ENCODE peak calls at places on chromosomes 2 and 18, in nine cellular contexts. Z, H, F, P, O, U, Q, E and C are unnamed samples.

GRCh38 chr2:179817181-179817841 is 44.1 kb downstream of the ZNF385B start:
- DNase-seq in U (no peak), Z (no peak), P (no peak), F (no peak), E (no peak), Q (no peak), H (peak), O (peak), C (no peak)

GRCh38 chr18:13272411-13272810 is 53.9 kb downstream of the LDLRAD4 start:
- DNase-seq in Q (peak), U (no peak), P (no peak), O (no peak), Z (no peak), H (no peak), F (no peak), E (no peak), C (no peak)

GRCh38 chr2:165957030-165957675 is 3.6 kb upstream of the TTC21B start:
- DNase-seq in Q (no peak), O (no peak), H (no peak), Z (no peak), E (peak), U (no peak), P (no peak), F (no peak), C (no peak)

GRCh38 chr18:24014986-24015896 is 687 bp downstream of the TTC39C start:
- DNase-seq in P (peak), E (peak), O (peak), F (peak), Z (peak), H (peak), U (peak), Q (peak), C (peak)

GRCh38 chr2:179555681-179556283 is 291.1 kb upstream of the SESTD1 start:
- DNase-seq in H (peak), F (no peak), Z (no peak), P (no peak), Q (no peak), O (no peak), U (no peak), E (no peak), C (no peak)

GRCh38 chr18:80104364-80104779 is 4.7 kb upstream of the ADNP2 start:
- DNase-seq in E (no peak), H (no peak), P (no peak), O (no peak), U (no peak), Q (no peak), Z (no peak), F (no peak), C (no peak)

GRCh38 chr2:7022486-7022885 is 105.3 kb downstream of the RNF144A start:
- DNase-seq in O (no peak), P (no peak), Q (no peak), H (peak), E (no peak), F (no peak), Z (no peak), U (peak), C (no peak)

GRCh38 chr2:156593011-156593921 is 157.1 kb downstream of the GPD2 start:
- DNase-seq in O (no peak), Q (no peak), E (no peak), F (no peak), P (no peak), U (no peak), Z (no peak), H (no peak), C (no peak)

GRCh38 chr2:228599781-228600180 is 418.3 kb upstream of the SPHKAP start:
- DNase-seq in O (no peak), F (no peak), E (no peak), Z (no peak), Q (no peak), P (no peak), U (no peak), H (peak), C (no peak)

GRCh38 chr18:76256897-76257500 is 238.0 kb downstream of the ZNF516 start:
- DNase-seq in H (peak), Q (no peak), P (peak), F (no peak), E (peak), O (peak), Z (no peak), U (peak), C (peak)

GRCh38 chr18:10010611-10011015 is 96.8 kb downstream of the VAPA start:
- DNase-seq in P (peak), O (peak), H (peak), Q (no peak), U (peak), Z (no peak), F (peak), E (no peak), C (peak)

GRCh38 chr2:195737531-195738162 is 80.6 kb downstream of the SLC39A10 start:
- DNase-seq in H (peak), E (no peak), U (peak), Z (no peak), F (no peak), P (no peak), Q (no peak), O (peak), C (peak)

GRCh38 chr2:111667542-111668273 is 216.3 kb downstream of the ANAPC1 start:
- DNase-seq in U (peak), E (no peak), F (no peak), Q (no peak), P (no peak), O (peak), H (peak), Z (no peak), C (peak)

GRCh38 chr2:111975053-111975552 is 76.7 kb downstream of the MERTK start:
- DNase-seq in Z (no peak), F (no peak), E (no peak), P (no peak), Q (no peak), O (peak), U (peak), H (peak), C (peak)

GRCh38 chr2:9497017-9497416 is 22.7 kb downstream of the IAH1 start:
- DNase-seq in U (no peak), Z (no peak), P (no peak), Q (no peak), O (no peak), F (peak), E (no peak), H (no peak), C (no peak)

GRCh38 chr18:48926420-48926857 is 24.3 kb downstream of the SMAD7 start:
- DNase-seq in E (no peak), P (no peak), O (no peak), U (no peak), F (no peak), Z (no peak), Q (no peak), H (no peak), C (no peak)

GRCh38 chr2:2636813-2637212 is 305.7 kb upstream of the MYT1L start:
- DNase-seq in P (no peak), Z (no peak), F (no peak), Q (no peak), U (no peak), O (no peak), H (no peak), E (no peak), C (no peak)

GRCh38 chr18:34493099-34493544 is 217.0 kb upstream of the DTNA start:
- DNase-seq in Q (no peak), F (peak), P (peak), E (no peak), H (peak), Z (peak), U (peak), O (peak), C (peak)

GRCh38 chr2:34401186-34401585 is 802.1 kb upstream of the FAM98A start:
- DNase-seq in Z (no peak), O (no peak), E (no peak), Q (no peak), H (no peak), P (no peak), F (no peak), U (no peak), C (no peak)

GRCh38 chr2:144834954-144835633 is 315.2 kb upstream of the ZEB2 start:
- DNase-seq in P (no peak), F (peak), O (peak), U (peak), E (no peak), Z (no peak), Q (no peak), H (peak), C (peak)

GRCh38 chr2:36560726-36561125 is 37.2 kb downstream of the FEZ2 start:
- DNase-seq in H (no peak), O (no peak), P (no peak), Q (no peak), F (no peak), E (no peak), Z (no peak), U (no peak), C (no peak)

GRCh38 chr2:102593516-102593915 is 25.8 kb upstream of the SLC9A2 start:
- DNase-seq in H (no peak), P (no peak), F (no peak), Q (no peak), U (no peak), Z (no peak), E (no peak), O (no peak), C (no peak)

GRCh38 chr18:47163241-47163640 is 12.9 kb downstream of the IER3IP1 start:
- DNase-seq in H (peak), O (peak), F (no peak), P (no peak), E (no peak), Z (no peak), Q (no peak), U (peak), C (peak)

GRCh38 chr2:100418563-100418962 is 1.1 kb upstream of the CHST10 start:
- DNase-seq in Z (no peak), P (peak), H (peak), Q (no peak), F (no peak), O (no peak), E (no peak), U (no peak), C (no peak)

GRCh38 chr2:100413586-100413985 is 3.9 kb downstream of the CHST10 start:
- DNase-seq in F (no peak), Q (no peak), E (no peak), P (no peak), U (no peak), O (no peak), H (no peak), Z (no peak), C (no peak)

GRCh38 chr2:100417745-100418090 is 250 bp upstream of the CHST10 start:
- DNase-seq in P (no peak), H (no peak), Q (no peak), O (peak), F (no peak), E (no peak), Z (no peak), U (peak), C (no peak)

GRCh38 chr2:100416397-100416938 is 1.0 kb downstream of the CHST10 start:
- DNase-seq in Z (no peak), P (no peak), F (no peak), O (peak), E (peak), H (no peak), U (no peak), Q (no peak), C (no peak)

DNA sequence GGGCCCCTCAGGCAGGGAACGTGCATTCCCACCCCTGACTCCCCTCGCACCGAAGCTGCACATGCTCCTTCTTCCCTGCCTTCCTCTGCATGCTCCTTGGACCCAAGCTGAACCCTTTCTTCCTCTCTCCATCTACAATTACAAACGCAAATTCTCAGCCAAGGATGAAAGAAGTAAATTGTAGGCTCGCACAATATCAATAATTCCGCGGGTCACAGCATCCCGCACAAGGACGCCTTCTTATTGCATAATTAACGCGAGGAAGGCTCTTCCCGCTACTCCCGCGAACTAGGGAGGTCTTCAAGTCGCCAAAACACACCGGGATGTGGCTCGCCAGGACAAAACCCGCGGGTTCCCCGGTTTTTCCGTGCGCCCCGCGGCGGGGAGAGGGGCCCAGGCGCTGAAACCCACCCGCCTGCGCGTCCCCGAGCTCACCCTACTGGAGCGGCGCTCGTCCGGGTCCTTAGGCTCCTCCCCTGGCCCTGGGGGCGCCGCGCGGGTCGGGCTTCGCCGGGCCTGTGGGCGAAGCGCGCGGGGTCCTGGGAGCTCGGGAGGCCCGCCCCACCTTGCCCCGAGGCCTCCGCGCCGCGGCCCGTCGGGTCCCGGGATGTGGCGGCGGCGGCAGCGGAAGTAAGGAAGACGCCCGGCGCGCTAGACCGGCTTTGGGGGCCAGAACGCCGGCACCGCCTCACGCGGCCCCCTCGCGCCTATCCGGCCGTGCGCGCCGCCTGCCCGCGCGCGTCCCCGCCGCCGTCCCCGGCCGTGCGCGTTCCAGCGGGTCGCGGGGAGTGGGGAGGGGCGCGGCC is at the start of gene CHST10:
- DNase-seq in P (peak), Z (peak), O (peak), Q (peak), F (peak), E (peak), U (peak), H (peak), C (peak)
- H3K4me3 ChIP-seq in P (peak), Z (peak), O (peak), Q (peak), F (peak), E (peak), U (peak), H (peak), C (peak)

GRCh38 chr18:58807766-58808165 is 56.9 kb upstream of the ZNF532 start:
- DNase-seq in U (no peak), E (no peak), Q (no peak), P (no peak), O (no peak), H (no peak), Z (no peak), F (no peak), C (no peak)
- H3K4me3 ChIP-seq in U (no peak), E (no peak), Q (no peak), P (no peak), O (no peak), H (no peak), Z (no peak), F (no peak), C (no peak)

DNA sequence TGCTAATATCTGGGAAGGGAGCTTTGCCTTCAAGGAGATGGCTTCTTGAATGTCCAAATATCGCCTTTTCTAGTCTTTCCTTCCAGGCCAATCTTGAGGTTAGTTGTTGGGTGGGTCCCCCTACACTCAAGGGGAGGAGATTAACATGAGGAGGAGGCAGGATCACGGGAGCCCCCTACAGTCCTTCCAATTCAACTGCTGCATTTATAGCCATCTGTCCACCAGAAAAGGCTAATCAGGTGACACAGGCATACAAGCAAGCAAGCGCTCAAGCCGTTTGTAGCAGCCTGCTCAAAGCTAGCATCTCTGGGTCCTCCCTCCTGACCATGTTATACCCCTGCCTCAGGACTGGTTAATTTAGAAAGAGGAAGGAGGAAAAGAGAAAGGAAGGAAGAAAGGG is 87.6 kb downstream of the MRPS9 start:
- DNase-seq in E (peak), F (no peak), P (peak), O (no peak), U (no peak), H (peak), Q (no peak), Z (no peak), C (no peak)
- H3K4me3 ChIP-seq in E (no peak), F (no peak), P (no peak), O (no peak), U (no peak), H (no peak), Q (no peak), Z (no peak), C (no peak)

DNA sequence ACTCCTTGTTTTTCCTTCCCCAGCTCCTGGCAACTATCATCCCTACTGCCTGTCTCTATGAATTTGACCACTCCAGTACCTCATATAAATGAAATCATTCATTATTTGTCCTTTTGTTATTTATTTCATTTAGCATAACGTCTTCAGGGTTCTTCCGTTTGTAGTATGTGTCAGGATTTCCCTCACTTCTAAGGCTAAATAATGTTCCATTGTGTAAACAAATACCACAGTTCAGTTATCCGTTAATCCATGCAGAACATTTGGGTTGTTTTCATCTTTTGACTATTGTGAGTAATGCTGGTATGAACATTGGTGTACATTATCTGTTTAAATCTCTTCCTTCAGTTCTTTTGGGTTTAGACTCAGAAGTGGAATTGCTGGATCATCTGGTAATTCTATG is 18.8 kb downstream of the DYNC2LI1 start:
- DNase-seq in F (no peak), E (no peak), Z (no peak), O (no peak), P (no peak), Q (no peak), H (no peak), U (no peak), C (no peak)
- H3K4me3 ChIP-seq in F (no peak), E (no peak), Z (no peak), O (no peak), P (no peak), Q (no peak), H (no peak), U (no peak), C (no peak)

GRCh38 chr18:69469444-69469919 is 68.8 kb downstream of the DOK6 start:
- DNase-seq in O (no peak), E (peak), U (peak), P (peak), H (peak), F (no peak), Z (no peak), Q (no peak), C (no peak)
- H3K4me3 ChIP-seq in O (no peak), E (no peak), U (no peak), P (no peak), H (no peak), F (no peak), Z (no peak), Q (no peak), C (no peak)

GRCh38 chr2:217904614-217904965 is 98.2 kb downstream of the TNS1 start:
- DNase-seq in Z (no peak), E (no peak), H (no peak), O (no peak), U (no peak), F (no peak), P (no peak), Q (no peak), C (no peak)

GRCh38 chr2:217903859-217904613 is 98.8 kb downstream of the TNS1 start:
- DNase-seq in F (peak), O (peak), Z (no peak), P (no peak), E (no peak), U (peak), Q (no peak), H (peak), C (no peak)

GRCh38 chr2:217902281-217903141 is 100.3 kb downstream of the TNS1 start:
- DNase-seq in Q (no peak), P (no peak), H (peak), E (no peak), Z (no peak), U (peak), F (peak), O (peak), C (peak)

GRCh38 chr2:217901826-217902225 is 101.0 kb downstream of the TNS1 start:
- DNase-seq in P (no peak), F (no peak), H (peak), Q (no peak), U (peak), Z (no peak), O (peak), E (no peak), C (peak)

GRCh38 chr2:217903142-217903858 is 99.5 kb downstream of the TNS1 start:
- DNase-seq in O (no peak), H (no peak), F (no peak), E (no peak), Z (no peak), P (no peak), U (no peak), Q (no peak), C (no peak)
- H3K4me3 ChIP-seq in O (no peak), H (no peak), F (no peak), E (no peak), Z (no peak), P (no peak), U (no peak), Q (no peak), C (no peak)

GRCh38 chr2:203973676-203974075 is 37.1 kb downstream of the ICOS start:
- DNase-seq in E (no peak), U (no peak), Z (no peak), F (no peak), Q (no peak), P (no peak), H (no peak), O (no peak), C (no peak)
- H3K4me3 ChIP-seq in E (no peak), U (no peak), Z (no peak), F (no peak), Q (no peak), P (no peak), H (no peak), O (no peak), C (no peak)

DNA sequence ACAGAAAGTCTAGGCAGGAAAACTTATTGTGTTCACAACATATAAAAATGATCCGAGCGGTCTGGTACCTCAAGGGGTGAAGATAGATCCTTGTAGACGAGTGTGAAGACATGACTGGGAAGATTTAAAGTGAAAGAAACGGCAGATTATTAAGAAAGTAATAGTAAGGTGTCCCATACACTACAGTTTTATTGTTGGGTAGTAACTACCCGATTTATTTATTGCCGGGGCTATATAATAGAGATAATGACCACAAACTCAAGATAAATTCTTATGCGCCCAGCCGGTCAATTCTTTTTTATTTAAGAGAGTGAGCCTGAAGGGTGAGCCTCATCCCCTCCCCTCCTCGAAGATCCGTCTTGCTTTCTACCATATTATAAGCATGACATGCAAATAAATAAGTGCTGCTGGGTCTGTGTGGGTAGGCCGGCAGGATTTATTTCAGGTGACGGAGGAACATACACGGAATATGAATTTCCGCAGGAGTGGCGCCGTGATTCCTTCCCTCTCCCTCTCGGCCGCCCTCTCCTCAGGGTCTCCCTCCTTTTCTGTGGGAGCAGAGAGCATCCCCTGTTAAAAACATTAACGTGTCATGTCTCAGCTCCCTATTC is 147.5 kb downstream of the MEIS1 start:
- DNase-seq in Z (no peak), O (peak), Q (no peak), F (no peak), P (no peak), H (no peak), E (no peak), U (no peak), C (no peak)
- H3K4me3 ChIP-seq in Z (no peak), O (peak), Q (no peak), F (peak), P (no peak), H (peak), E (no peak), U (no peak), C (peak)